ENCODE peak calls at places on chromosomes 12 and 14, in ten cellular contexts. M is HepG2, P is lung, K is transverse colon, O is ovary, Y is GM23338, D is PC-9, E is uterus, L is psoas muscle, S is H1. Z is an unnamed sample. For H3K27me3 and H3K4me1, the result is how much of the 10 kb centered on the place peaks cover.

GRCh38 chr12:79001404-79001803 is 136.8 kb downstream of the SYT1 start:
- DNase-seq in Y (no peak), E (no peak), S (no peak), M (no peak), L (no peak), O (no peak), D (no peak), P (no peak), K (no peak), Z (no peak)

GRCh38 chr12:102883204-102883799 is 33.7 kb downstream of the PAH start:
- DNase-seq in D (no peak), P (peak), L (peak), K (peak), O (peak), M (peak), S (peak), Y (peak), E (no peak), Z (no peak)

GRCh38 chr14:103521438-103521961 is 1.1 kb downstream of the CKB start:
- DNase-seq in E (no peak), K (no peak), L (no peak), M (no peak), P (no peak), S (no peak), O (no peak), Y (no peak), D (no peak), Z (peak)

GRCh38 chr12:130713581-130713991 is 2.5 kb downstream of the RIMBP2 start:
- DNase-seq in D (no peak), L (no peak), M (no peak), P (no peak), S (no peak), K (no peak), E (peak), Y (no peak), O (peak), Z (no peak)

GRCh38 chr12:25694072-25694471 is 141.0 kb upstream of the LMNTD1 start:
- DNase-seq in P (no peak), S (no peak), D (no peak), E (peak), K (no peak), L (no peak), Y (no peak), O (no peak), M (peak), Z (no peak)

GRCh38 chr12:108840605-108841328 is 16.6 kb downstream of the SSH1 start:
- DNase-seq in Y (no peak), P (no peak), L (no peak), D (no peak), K (no peak), S (no peak), O (no peak), M (no peak), E (no peak), Z (no peak)

GRCh38 chr12:119870462-119870861 is 6.7 kb downstream of the CIT start:
- DNase-seq in O (no peak), L (no peak), M (no peak), E (no peak), Y (no peak), D (no peak), S (no peak), P (no peak), K (no peak), Z (no peak)

GRCh38 chr14:99659333-99659741 is 14.4 kb downstream of the HHIPL1 start:
- DNase-seq in E (no peak), P (no peak), D (no peak), Y (peak), K (no peak), O (no peak), M (no peak), S (no peak), L (no peak), Z (no peak)

GRCh38 chr12:120110550-120111501 is 5.7 kb downstream of the RAB35 start:
- DNase-seq in S (no peak), P (peak), E (no peak), K (peak), M (no peak), Y (peak), D (no peak), L (peak), O (no peak), Z (peak)

GRCh38 chr12:131829351-131829794 is 1.2 kb downstream of the MMP17 start:
- DNase-seq in E (no peak), Y (no peak), O (no peak), M (no peak), D (no peak), K (no peak), S (no peak), L (no peak), P (no peak), Z (no peak)

GRCh38 chr12:57280234-57281062 is 29.5 kb upstream of the STAC3 start:
- DNase-seq in E (peak), D (peak), L (no peak), M (peak), P (peak), S (no peak), Y (peak), K (peak), O (no peak), Z (no peak)

GRCh38 chr14:20469890-20470858 is 968 bp downstream of the PNP start:
- DNase-seq in M (peak), O (no peak), D (peak), P (peak), S (no peak), L (no peak), Y (peak), E (peak), K (peak), Z (peak)

DNA sequence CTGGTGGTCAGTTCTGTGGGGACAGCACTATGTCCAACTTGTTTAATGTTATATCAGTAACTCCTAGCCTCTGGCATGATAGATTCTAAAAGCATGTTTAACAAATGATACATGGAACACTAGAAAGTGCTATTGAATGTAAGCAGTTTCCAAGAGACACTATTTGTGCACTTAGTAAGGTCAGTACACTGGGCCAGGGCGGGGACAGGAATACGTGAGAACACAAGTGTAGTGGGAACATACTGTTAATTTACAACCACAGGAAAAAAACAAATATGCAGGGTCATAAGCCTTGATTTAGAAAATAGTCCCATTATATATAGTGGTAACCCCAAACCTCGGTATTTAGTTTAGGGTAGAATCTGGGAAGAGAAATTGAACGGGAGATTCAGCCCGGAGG is 88.9 kb upstream of the SLC38A2 start:
- DNase-seq in Y (no peak), L (no peak), K (no peak), P (no peak), S (no peak), E (peak), D (no peak), M (no peak), O (no peak), Z (no peak)
- H3K27me3 ChIP-seq in Y (under half), L (under half), K (under half), P (under half), S (under half), E (under half), D (under half), M (under half), O (under half), Z (under half)

GRCh38 chr12:65925626-65926025 is 101.3 kb downstream of the HMGA2 start:
- DNase-seq in P (no peak), L (no peak), S (no peak), O (no peak), D (no peak), M (peak), K (no peak), Y (no peak), E (no peak), Z (no peak)
- H3K4me1 ChIP-seq in P (under half), L (under half), S (under half), O (under half), D (under half), M (half or more), K (under half), Y (under half), E (under half), Z (under half)

GRCh38 chr14:29461131-29461530 is 466.5 kb downstream of the PRKD1 start:
- DNase-seq in S (no peak), K (no peak), L (no peak), D (no peak), M (no peak), P (no peak), E (no peak), Y (no peak), O (no peak), Z (no peak)

GRCh38 chr14:29465095-29465494 is 462.6 kb downstream of the PRKD1 start:
- DNase-seq in O (no peak), E (no peak), L (no peak), M (no peak), Y (no peak), S (no peak), D (no peak), K (no peak), P (no peak), Z (no peak)

GRCh38 chr14:29462772-29463171 is 464.9 kb downstream of the PRKD1 start:
- DNase-seq in Y (no peak), O (no peak), S (no peak), D (no peak), M (no peak), P (no peak), L (no peak), K (no peak), E (no peak), Z (no peak)

GRCh38 chr14:29462271-29462670 is 465.4 kb downstream of the PRKD1 start:
- DNase-seq in D (no peak), O (no peak), K (no peak), Y (no peak), M (no peak), E (no peak), L (no peak), S (no peak), P (no peak), Z (no peak)

GRCh38 chr14:29463727-29464370 is 463.8 kb downstream of the PRKD1 start:
- DNase-seq in K (no peak), S (no peak), P (no peak), L (no peak), O (no peak), M (no peak), D (no peak), Y (peak), E (no peak), Z (no peak)
- TF ChIP-seq CTCF in K (no peak), S (no peak), P (no peak), L (no peak), O (no peak), M (no peak), D (no peak), Y (no peak), E (no peak), Z (no peak)

DNA sequence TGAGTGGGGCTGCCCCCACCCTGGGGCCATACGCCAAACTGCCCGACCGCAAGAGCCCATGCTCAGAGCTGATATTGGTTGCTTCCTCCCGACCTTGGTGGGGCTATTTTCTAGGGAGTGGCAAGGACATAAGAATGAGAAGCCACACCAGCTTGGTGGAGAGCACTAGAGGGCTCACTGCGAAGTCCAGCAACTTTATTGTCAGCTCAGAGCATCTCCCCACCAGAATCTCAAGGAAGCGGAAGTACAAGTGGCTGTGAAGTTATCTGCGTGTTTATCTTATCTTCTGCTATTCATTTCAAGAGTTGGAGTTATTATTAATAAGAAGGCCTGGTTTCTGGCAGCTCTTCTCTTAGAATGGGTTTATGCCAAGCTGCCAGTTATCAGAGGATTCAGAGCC is 4.9 kb upstream of the PLXNC1 start:
- DNase-seq in S (no peak), L (no peak), D (no peak), E (no peak), M (no peak), K (no peak), P (no peak), O (no peak), Y (no peak), Z (no peak)
- H3K27me3 ChIP-seq in S (under half), L (under half), D (under half), E (under half), M (under half), K (under half), P (under half), O (under half), Y (under half), Z (under half)

DNA sequence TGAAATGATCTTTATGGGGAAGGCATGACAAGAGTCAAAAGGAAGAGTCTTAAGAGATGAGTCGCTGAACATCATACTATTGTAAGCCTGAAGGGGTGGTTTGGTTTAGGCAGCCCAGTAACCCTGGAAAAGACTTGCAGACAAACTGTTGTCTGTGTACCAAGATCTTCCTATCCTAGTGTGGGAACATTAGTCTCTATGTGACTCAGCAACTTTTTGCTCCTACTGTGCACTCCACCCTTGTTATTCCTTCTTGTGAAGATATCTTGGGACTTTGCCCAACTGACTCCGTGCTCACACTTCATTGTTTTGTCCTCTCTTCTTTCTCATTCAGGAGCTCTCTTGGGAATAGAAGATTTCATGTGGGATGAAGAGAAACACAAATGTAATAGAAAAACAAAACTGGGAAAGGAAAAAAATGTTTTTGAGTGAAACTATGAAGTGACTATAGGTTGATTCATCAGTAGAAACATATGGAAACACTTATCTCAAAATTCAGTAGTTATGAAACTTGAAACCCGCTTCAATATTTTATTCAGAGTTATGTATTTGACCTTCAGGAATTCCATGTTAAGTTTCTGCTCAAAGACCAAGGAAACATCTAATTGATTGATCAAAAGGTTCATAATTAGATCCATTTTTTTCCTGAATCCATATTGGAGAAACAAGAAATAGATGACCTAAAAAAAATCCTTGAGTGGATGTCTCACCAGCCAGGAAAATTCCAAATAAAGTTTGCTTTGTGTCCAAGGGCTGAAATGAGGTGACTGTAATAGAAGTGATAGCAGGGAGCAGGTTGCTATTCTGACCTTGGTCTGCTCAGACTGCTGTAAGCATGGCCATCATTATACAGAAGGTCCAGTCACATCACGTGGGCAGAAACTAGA is 67.2 kb downstream of the BTG1 start:
- DNase-seq in Y (no peak), D (peak), K (peak), L (no peak), E (peak), O (no peak), M (no peak), P (no peak), S (no peak), Z (no peak)
- H3K4me1 ChIP-seq in Y (under half), D (under half), K (under half), L (under half), E (under half), O (under half), M (under half), P (under half), S (under half), Z (under half)